ENCODE peak calls at places on chromosomes 3 and 15, in six cellular contexts. H, D, I, P, O and G are unnamed samples.

GRCh38 chr3:194671511-194671899 is 486 bp downstream of the LSG1 start:
- DNase-seq in O (peak; percentile 55), P (peak; percentile 60), I (no peak), H (no peak), D (no peak), G (no peak)

GRCh38 chr3:170942011-170942410 is 33.6 kb upstream of the EIF5A2 start:
- DNase-seq in O (no peak), I (no peak), D (no peak), P (no peak), H (no peak), G (no peak)

GRCh38 chr3:37764586-37764985 is 97.1 kb upstream of the CTDSPL start:
- DNase-seq in H (no peak), O (no peak), I (no peak), P (no peak), D (no peak), G (no peak)

GRCh38 chr3:195537995-195538394 is 5.1 kb downstream of the PPP1R2 start:
- DNase-seq in I (no peak), D (no peak), O (no peak), H (no peak), P (no peak), G (no peak)

GRCh38 chr3:171088984-171089754 is 62.6 kb upstream of the SLC2A2 start:
- DNase-seq in D (no peak), I (no peak), H (peak; percentile 42), P (peak; percentile 88), O (peak; percentile 93), G (no peak)

GRCh38 chr15:92822216-92823144 is 77.6 kb upstream of the CHD2 start:
- DNase-seq in P (no peak), H (no peak), I (no peak), O (no peak), D (no peak), G (no peak)

GRCh38 chr3:134029734-134030381 is at the start of gene SLCO2A1:
- DNase-seq in H (no peak), P (peak; percentile 24), D (peak; percentile 28), O (peak; percentile 17), I (peak; percentile 50), G (no peak)

GRCh38 chr3:157147099-157147803 is 12.7 kb downstream of the CCNL1 start:
- DNase-seq in O (no peak), D (no peak), I (no peak), P (no peak), H (no peak), G (no peak)

GRCh38 chr3:102715030-102715697 is 280.3 kb downstream of the ZPLD1 start:
- DNase-seq in H (no peak), D (no peak), I (no peak), O (peak; percentile 17), P (peak; percentile 26), G (no peak)

GRCh38 chr3:39494781-39495180 is 27.3 kb downstream of the MOBP start:
- DNase-seq in I (no peak), O (no peak), D (no peak), P (no peak), H (no peak), G (no peak)

GRCh38 chr15:75924576-75924975 is 20.9 kb downstream of the FBXO22 start:
- DNase-seq in D (no peak), O (no peak), P (no peak), I (no peak), H (no peak), G (no peak)

GRCh38 chr15:75925440-75925839 is 21.8 kb downstream of the FBXO22 start:
- DNase-seq in I (no peak), D (no peak), P (no peak), H (no peak), O (no peak), G (no peak)

GRCh38 chr15:75923756-75924155 is 20.1 kb downstream of the FBXO22 start:
- DNase-seq in D (no peak), H (no peak), O (no peak), P (no peak), I (no peak), G (no peak)

GRCh38 chr15:75920079-75920478 is 16.4 kb downstream of the FBXO22 start:
- DNase-seq in H (no peak), P (peak; percentile 64), O (peak; percentile 15), I (no peak), D (no peak), G (no peak)

GRCh38 chr15:75921732-75922703 is 18.3 kb downstream of the FBXO22 start:
- DNase-seq in H (peak; percentile 54), P (peak; percentile 50), O (peak; percentile 94), I (no peak), D (peak; percentile 51), G (no peak)
- TF ChIP-seq CTCF in H (peak; percentile 37), P (peak; percentile 42), O (peak; percentile 43), I (peak; percentile 31), D (no peak), G (peak; percentile 76)

DNA sequence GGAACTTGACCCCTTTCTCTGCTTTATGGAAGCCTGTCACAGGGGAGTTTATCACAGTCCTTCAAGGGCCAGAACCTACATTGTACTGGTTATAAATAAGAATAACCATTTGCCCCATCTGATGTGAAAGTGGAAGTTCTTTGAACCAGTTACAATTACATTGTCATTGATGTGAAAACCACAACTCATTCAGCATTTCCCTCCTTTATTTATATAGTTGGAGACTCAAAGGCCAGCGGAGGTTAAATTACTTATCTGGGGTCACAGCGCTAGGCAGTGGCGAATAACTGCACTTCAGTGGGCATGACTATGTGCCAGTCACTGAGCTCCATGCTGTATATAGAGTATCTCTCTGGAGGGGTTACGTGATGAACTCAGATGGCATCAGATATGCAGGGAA is 60.6 kb upstream of the TBC1D5 start:
- DNase-seq in O (no peak), H (no peak), P (no peak), D (no peak), I (no peak), G (no peak)
- TF ChIP-seq CTCF in O (no peak), H (no peak), P (no peak), D (no peak), I (no peak), G (no peak)

DNA sequence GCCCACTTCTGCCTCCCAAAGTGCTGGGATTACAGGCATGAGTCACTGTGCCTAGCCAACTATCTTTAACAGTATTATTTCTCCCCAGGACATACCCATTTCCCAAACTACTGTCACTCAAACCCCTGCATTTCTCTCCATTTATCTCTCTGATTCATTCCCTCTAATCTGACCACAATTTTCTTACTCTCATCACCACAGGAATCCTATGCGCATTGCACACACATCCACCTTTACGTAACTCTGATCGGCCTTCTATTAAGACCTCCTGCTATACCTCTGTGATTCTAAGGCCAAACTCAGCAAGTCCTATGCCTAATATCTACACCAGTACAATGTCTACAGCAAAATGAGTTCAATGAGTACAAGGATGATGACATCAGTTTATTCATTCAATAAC is 235.0 kb downstream of the ULK4 start:
- DNase-seq in H (no peak), P (peak; percentile 6), I (no peak), D (no peak), O (no peak), G (no peak)
- TF ChIP-seq CTCF in H (no peak), P (no peak), I (no peak), D (no peak), O (no peak), G (no peak)

DNA sequence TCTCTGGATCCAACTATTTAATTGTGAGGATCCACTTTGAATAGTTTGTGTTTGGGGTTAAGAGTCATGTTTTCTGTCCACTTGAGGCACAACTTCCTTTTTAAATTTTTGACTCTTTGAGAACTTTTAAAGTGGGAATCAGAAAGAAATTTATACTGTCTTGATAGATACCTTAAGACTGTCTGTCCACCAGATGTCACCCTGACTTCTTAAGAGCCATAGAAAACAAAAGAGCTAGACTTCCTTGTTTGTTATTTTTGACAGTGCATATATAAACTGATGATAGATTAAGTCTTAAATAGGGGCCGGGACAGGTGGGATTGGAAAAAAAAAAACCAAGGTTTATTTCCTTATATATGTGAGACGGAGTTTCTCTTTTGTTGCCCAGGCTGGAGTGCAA is 52.1 kb upstream of the WDR72 start:
- DNase-seq in I (no peak), P (no peak), H (no peak), O (peak; percentile 11), D (no peak), G (no peak)
- TF ChIP-seq CTCF in I (no peak), P (no peak), H (no peak), O (no peak), D (no peak), G (peak; percentile 79)

GRCh38 chr3:81716870-81717509 is 44.5 kb downstream of the GBE1 start:
- DNase-seq in O (peak; percentile 69), I (no peak), H (no peak), P (peak; percentile 71), D (no peak), G (no peak)
- TF ChIP-seq CTCF in O (no peak), I (no peak), H (no peak), P (no peak), D (no peak), G (no peak)

GRCh38 chr15:40038654-40039543 is at the start of gene SRP14:
- DNase-seq in H (peak; percentile 75), I (peak; percentile 74), O (peak; percentile 90), D (peak; percentile 89), P (peak; percentile 94), G (peak; percentile 96)
- TF ChIP-seq CTCF in H (no peak), I (peak; percentile 44), O (no peak), D (no peak), P (no peak), G (peak; percentile 36)

DNA sequence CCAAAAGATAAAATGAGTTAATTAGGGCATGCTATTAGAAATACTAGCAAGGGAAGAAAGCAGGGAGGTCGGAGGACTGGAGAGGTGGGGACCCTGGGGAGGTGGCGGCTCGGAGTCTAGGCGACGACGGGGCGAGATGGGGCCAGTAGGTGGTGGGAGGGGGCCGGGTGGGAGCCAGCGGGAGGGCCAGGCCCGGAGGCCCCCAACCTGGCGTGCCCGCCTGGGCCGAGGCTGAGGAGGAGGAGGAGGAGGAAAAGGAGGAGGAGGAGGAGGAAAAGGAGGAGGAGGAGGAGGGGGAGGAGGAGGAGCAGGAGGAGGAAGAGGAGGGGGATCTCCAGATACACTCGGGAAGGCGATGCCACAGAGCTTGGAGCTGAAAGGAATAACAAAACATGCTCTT is 426.2 kb downstream of the NR2F2 start:
- DNase-seq in H (no peak), P (no peak), I (no peak), O (no peak), D (no peak), G (no peak)
- TF ChIP-seq CTCF in H (no peak), P (no peak), I (no peak), O (no peak), D (no peak), G (no peak)

DNA sequence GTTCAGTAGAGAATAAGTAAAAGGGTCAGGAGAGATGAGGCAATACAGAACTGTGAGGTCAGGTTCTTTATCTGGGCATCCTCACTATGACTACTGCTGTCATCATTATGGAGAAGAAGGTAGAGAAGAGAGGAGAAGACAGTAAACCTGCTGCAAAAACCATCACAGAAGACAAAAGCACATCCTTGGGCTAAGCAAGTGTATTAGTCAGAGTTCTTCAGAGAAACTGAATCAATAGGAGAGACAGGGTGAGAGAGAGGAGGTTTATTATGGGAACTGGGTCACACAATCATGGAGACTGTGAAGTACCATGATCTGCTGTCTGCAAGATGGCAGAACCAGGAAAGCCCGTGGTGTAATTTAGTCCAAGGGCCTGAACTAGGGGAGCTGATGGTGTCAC is 9.5 kb upstream of the ABHD17C start:
- DNase-seq in H (no peak), D (no peak), I (no peak), P (no peak), O (no peak), G (no peak)
- TF ChIP-seq CTCF in H (no peak), D (no peak), I (no peak), P (no peak), O (no peak), G (no peak)